ENCODE peak calls at places on chromosomes 3 and 15, in seven cellular contexts. E, C, U, R, S, Z and O are unnamed samples. For H3K36me3 and H3K9me3, the result is how much of the 10 kb centered on the place peaks cover.

GRCh38 chr15:69853572-69853971 is 244.1 kb downstream of the TLE3 start:
- DNase-seq in E (no peak), C (peak), U (no peak), R (no peak), S (peak), Z (peak), O (peak)

GRCh38 chr15:69081310-69082004 is 67.0 kb downstream of the NOX5 start:
- DNase-seq in E (no peak), C (peak), U (no peak), R (peak), S (no peak), Z (peak), O (peak)

GRCh38 chr3:197505796-197506553 is 49.8 kb downstream of the BDH1 start:
- DNase-seq in E (peak), C (no peak), U (no peak), R (no peak), S (no peak), Z (no peak), O (no peak)

GRCh38 chr3:172125963-172126403 is 86.6 kb downstream of the FNDC3B start:
- DNase-seq in E (peak), C (peak), U (no peak), R (no peak), S (no peak), Z (peak), O (peak)

GRCh38 chr3:71492969-71493368 is 90.6 kb downstream of the FOXP1 start:
- DNase-seq in E (no peak), C (no peak), U (no peak), R (no peak), S (no peak), Z (no peak), O (no peak)

GRCh38 chr3:15629860-15630597 is 28.5 kb downstream of the BTD start:
- DNase-seq in E (peak), C (peak), U (no peak), R (no peak), S (peak), Z (peak), O (peak)

GRCh38 chr15:67331676-67332075 is 77.1 kb downstream of the IQCH start:
- DNase-seq in E (no peak), C (peak), U (no peak), R (no peak), S (no peak), Z (no peak), O (peak)

GRCh38 chr15:67199881-67200763 is 54.3 kb downstream of the AAGAB start:
- DNase-seq in E (no peak), C (peak), U (no peak), R (no peak), S (no peak), Z (peak), O (no peak)

GRCh38 chr15:42392309-42393024 is 33.2 kb downstream of the CAPN3 start:
- DNase-seq in E (peak), C (no peak), U (no peak), R (no peak), S (no peak), Z (no peak), O (no peak)

GRCh38 chr3:127027811-127028548 is 45.1 kb downstream of the PLXNA1 start:
- DNase-seq in E (peak), C (no peak), U (no peak), R (no peak), S (no peak), Z (no peak), O (no peak)

GRCh38 chr15:79017953-79018352 is 72.6 kb downstream of the RASGRF1 start:
- DNase-seq in E (no peak), C (no peak), U (no peak), R (no peak), S (no peak), Z (no peak), O (no peak)

GRCh38 chr15:63473999-63474809 is 30.2 kb upstream of the USP3 start:
- DNase-seq in E (peak), C (peak), U (no peak), R (peak), S (peak), Z (peak), O (peak)

GRCh38 chr15:89475688-89476087 is 20.7 kb downstream of the RHCG start:
- DNase-seq in E (no peak), C (no peak), U (no peak), R (no peak), S (peak), Z (no peak), O (no peak)

GRCh38 chr3:126133606-126134005 is 46.8 kb downstream of the ALDH1L1 start:
- DNase-seq in E (peak), C (no peak), U (no peak), R (peak), S (no peak), Z (no peak), O (no peak)

GRCh38 chr3:179591313-179591712 is 13.1 kb downstream of the MRPL47 start:
- DNase-seq in E (no peak), C (no peak), U (no peak), R (no peak), S (no peak), Z (no peak), O (no peak)

GRCh38 chr3:179590669-179591068 is 13.8 kb downstream of the MRPL47 start:
- DNase-seq in E (no peak), C (no peak), U (no peak), R (no peak), S (no peak), Z (no peak), O (no peak)

GRCh38 chr3:179589143-179589542 is 15.3 kb downstream of the MRPL47 start:
- DNase-seq in E (no peak), C (peak), U (no peak), R (no peak), S (no peak), Z (peak), O (no peak)
- H3K36me3 ChIP-seq in E (under half), C (half or more), U (under half), R (under half), S (under half), Z (half or more), O (half or more)

GRCh38 chr3:63849175-63849574 is 14.4 kb downstream of the THOC7 start:
- DNase-seq in E (no peak), C (no peak), U (no peak), R (no peak), S (no peak), Z (no peak), O (no peak)

GRCh38 chr3:63853106-63853505 is 10.5 kb downstream of the THOC7 start:
- DNase-seq in E (no peak), C (no peak), U (no peak), R (no peak), S (no peak), Z (no peak), O (no peak)

GRCh38 chr3:63847718-63848450 is 15.7 kb downstream of the THOC7 start:
- DNase-seq in E (no peak), C (no peak), U (no peak), R (no peak), S (no peak), Z (no peak), O (no peak)

GRCh38 chr3:63855333-63855940 is 8.2 kb downstream of the THOC7 start:
- DNase-seq in E (no peak), C (no peak), U (no peak), R (no peak), S (no peak), Z (no peak), O (no peak)

DNA sequence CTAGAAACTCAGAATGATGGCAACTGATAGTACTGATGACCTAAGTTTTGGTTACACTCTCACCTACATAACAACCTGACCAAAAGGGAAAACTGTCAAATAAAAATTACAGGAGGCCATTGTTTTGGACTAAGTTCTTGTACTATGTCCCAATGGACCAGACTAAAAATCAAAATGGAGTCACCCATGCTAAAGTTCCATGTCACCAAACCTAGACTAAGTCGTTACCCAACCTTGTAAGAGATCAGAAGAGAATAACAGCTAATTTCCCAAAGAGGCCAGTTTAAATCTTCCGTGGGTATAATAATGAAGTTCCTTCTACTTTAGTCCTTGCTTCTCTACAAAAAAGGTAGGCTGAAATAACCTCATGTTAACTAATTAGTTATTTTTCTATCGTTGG is 12.3 kb downstream of the THOC7 start:
- DNase-seq in E (no peak), C (no peak), U (no peak), R (no peak), S (no peak), Z (no peak), O (no peak)
- H3K4me3 ChIP-seq in E (no peak), C (no peak), U (no peak), R (no peak), S (no peak), Z (no peak), O (no peak)

GRCh38 chr3:44712455-44713075 is at the start of gene ZNF502:
- DNase-seq in E (peak), C (peak), U (peak), R (peak), S (peak), Z (peak), O (peak)
- H3K9me3 ChIP-seq in E (under half), C (under half), U (under half), R (under half), S (under half), Z (under half), O (under half)

GRCh38 chr3:161096771-161097367 is 8.3 kb downstream of the B3GALNT1 start:
- DNase-seq in E (no peak), C (peak), U (no peak), R (no peak), S (peak), Z (no peak), O (peak)
- H3K36me3 ChIP-seq in E (under half), C (under half), U (under half), R (under half), S (under half), Z (under half), O (under half)